ENCODE peak calls at places on chromosomes 7 and 10, in four cellular contexts. E is AG09309, O is NB4, A is GM23338. T is an unnamed sample.

GRCh38 chr10:113305871-113306270 is 247.0 kb upstream of the HABP2 start:
- DNase-seq in A (no peak), E (no peak), O (no peak), T (no peak)

GRCh38 chr7:25196132-25196896 is 32.0 kb downstream of the NPVF start:
- DNase-seq in O (no peak), E (no peak), A (no peak), T (no peak)

GRCh38 chr7:377069-378040 is 87.4 kb downstream of the FOXL3 start:
- DNase-seq in O (no peak), A (no peak), E (no peak), T (no peak)

GRCh38 chr7:149874644-149875028 is 867 bp downstream of the ATP6V0E2 start:
- DNase-seq in E (no peak), A (no peak), O (no peak), T (no peak)

GRCh38 chr7:2927592-2927991 is 83.5 kb upstream of the GNA12 start:
- DNase-seq in E (no peak), O (no peak), A (no peak), T (no peak)

GRCh38 chr7:50962281-50962883 is 179.7 kb upstream of the GRB10 start:
- DNase-seq in E (no peak), O (peak), A (no peak), T (no peak)

GRCh38 chr10:2957785-2958184 is 109.6 kb upstream of the PFKP start:
- DNase-seq in A (no peak), E (no peak), O (no peak), T (no peak)

GRCh38 chr7:20745716-20746115 is 41.0 kb downstream of the SP8 start:
- DNase-seq in A (peak), O (no peak), E (no peak), T (no peak)

GRCh38 chr7:50418086-50418515 is 32.0 kb downstream of the FIGNL1 start:
- DNase-seq in E (peak), O (peak), A (peak), T (peak)

GRCh38 chr7:103941978-103942377 is 47.5 kb downstream of the RELN start:
- DNase-seq in E (no peak), O (no peak), A (no peak), T (no peak)

GRCh38 chr7:151869968-151870918 is 6.7 kb downstream of the PRKAG2 start:
- DNase-seq in E (no peak), O (no peak), A (no peak), T (no peak)
- H3K4me3 ChIP-seq in E (no peak), O (no peak), A (no peak), T (no peak)

GRCh38 chr10:101843032-101843991 is at the start of gene KCNIP2:
- DNase-seq in E (no peak), O (peak), A (peak), T (no peak)
- TF ChIP-seq CTCF in E (peak), O (peak), A (peak), T (peak)

DNA sequence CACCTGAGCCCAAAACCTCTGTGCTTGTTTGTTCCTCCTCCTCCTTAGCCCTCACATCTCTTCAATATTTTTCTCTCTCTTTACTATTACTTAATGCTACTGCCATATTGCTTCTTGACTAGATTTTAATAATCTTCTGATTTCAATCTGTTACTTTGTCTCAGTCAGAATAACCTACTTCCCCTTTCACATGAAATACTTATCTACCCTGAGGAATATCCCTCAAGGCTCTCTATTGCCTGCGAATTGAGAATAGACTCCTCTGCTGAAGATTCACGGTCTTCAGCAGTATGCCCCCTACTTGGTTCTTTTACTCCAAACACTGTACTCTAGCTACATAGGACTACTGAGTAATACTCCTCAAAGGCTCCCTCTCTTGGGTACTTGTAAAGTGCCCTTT is 430.3 kb downstream of the AUTS2 start:
- DNase-seq in A (no peak), O (no peak), E (no peak), T (no peak)
- H3K4me3 ChIP-seq in A (no peak), O (no peak), E (no peak), T (no peak)

DNA sequence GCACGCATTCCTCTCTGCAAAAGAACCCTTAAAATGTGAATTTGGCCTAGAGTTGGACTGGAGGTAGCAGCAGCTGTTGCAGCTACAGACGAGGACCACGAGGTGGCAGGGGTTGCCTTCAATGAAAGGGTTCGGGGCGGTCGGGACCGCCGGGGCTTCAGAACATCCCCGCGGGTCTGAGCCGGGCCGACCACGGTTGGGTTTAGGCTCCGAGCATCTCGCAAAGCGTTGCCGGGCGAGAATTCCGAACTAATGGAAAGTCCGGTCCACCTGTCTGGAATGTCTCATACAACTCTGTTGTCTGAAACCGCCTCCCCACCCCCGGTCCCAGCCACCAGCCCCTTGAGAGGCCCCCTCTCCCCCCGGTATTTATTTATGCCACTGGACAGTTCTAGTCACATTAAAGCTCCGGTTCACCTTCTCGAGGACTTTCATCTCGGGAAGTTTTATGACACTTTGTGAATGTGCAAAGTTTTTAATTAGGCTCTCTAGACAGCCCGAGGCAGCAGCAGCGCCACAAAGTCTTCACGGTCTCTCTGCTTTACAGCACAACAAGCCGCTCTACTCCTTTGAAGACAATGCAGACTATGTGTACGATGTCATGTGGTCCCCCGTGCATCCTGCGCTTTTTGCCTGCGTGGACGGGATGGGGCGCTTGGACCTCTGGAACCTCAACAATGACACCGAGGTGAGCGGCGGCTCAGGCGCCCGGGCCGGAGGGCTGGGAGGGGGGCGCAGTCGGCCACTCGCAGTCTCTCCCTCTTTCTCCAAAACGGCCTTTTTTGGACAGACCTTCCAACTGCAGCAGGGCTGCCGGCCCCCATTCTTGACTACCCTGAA is 246.2 kb downstream of the SLC25A13 start:
- DNase-seq in O (peak), A (peak), E (no peak), T (no peak)
- TF ChIP-seq CTCF in O (peak), A (peak), E (peak), T (peak)

GRCh38 chr10:103583871-103584215 is 90.3 kb downstream of the NEURL1 start:
- DNase-seq in O (no peak), A (no peak), E (no peak), T (no peak)
- H3K4me3 ChIP-seq in O (no peak), A (peak), E (no peak), T (no peak)

GRCh38 chr7:44286182-44286617 is 39.2 kb downstream of the CAMK2B start:
- DNase-seq in A (peak), O (no peak), E (no peak), T (no peak)
- TF ChIP-seq CTCF in A (peak), O (no peak), E (no peak), T (no peak)

GRCh38 chr7:93856319-93856718 is 34.2 kb downstream of the TFPI2 start:
- DNase-seq in O (no peak), E (no peak), A (no peak), T (no peak)
- H3K4me3 ChIP-seq in O (no peak), E (no peak), A (no peak), T (no peak)

DNA sequence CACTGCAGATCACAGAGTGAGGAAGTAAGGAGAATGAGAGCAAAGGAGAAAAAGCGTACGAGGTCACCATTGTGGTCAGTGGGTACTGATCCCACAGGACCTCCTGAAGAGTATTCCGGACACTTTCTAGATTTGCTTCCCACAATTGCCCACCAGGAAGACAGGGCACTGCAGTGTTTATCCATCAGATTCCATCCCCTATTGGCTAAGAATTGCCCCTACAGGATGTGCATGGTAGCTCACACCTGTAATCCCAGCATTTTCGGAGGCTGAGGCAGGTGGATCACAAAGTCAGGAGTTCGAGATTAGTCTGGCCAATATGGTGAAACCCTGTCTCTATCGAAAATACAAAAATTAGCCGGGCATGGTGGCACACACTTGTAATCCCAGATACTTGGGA is 5.3 kb upstream of the FHIP2A start:
- DNase-seq in A (peak), E (no peak), O (no peak), T (no peak)
- TF ChIP-seq CTCF in A (peak), E (no peak), O (no peak), T (no peak)

GRCh38 chr7:142961595-142961972 is 579 bp downstream of the KEL start:
- DNase-seq in A (no peak), E (no peak), O (no peak), T (no peak)
- H3K4me3 ChIP-seq in A (no peak), E (no peak), O (no peak), T (no peak)